ENCODE peak calls at places on chromosomes 1 and 21, in six cellular contexts. Q is astrocyte of the spinal cord, F is transverse colon, J is K562, P is AG09309, O is fibroblast of the aortic adventitia. H is an unnamed sample.

GRCh38 chr1:98256700-98257099 is 335.9 kb upstream of the DPYD start:
- DNase-seq in Q (no peak), F (no peak), J (no peak), P (no peak), O (no peak), H (no peak)

GRCh38 chr1:244276646-244277045 is 175.1 kb downstream of the ADSS2 start:
- DNase-seq in Q (peak; percentile 5), F (no peak), J (no peak), P (no peak), O (no peak), H (no peak)

GRCh38 chr1:28830814-28831213 is 18.8 kb downstream of the OPRD1 start:
- DNase-seq in Q (no peak), F (no peak), J (peak; percentile 28), P (no peak), O (no peak), H (no peak)

GRCh38 chr1:2585318-2586092 is 1.1 kb upstream of the PRXL2B start:
- DNase-seq in Q (peak; percentile 29), F (peak; percentile 86), J (peak; percentile 92), P (no peak), O (peak; percentile 23), H (peak; percentile 76)

GRCh38 chr1:50710099-50710498 is 250.0 kb downstream of the FAF1 start:
- DNase-seq in Q (no peak), F (peak; percentile 32), J (no peak), P (no peak), O (no peak), H (no peak)

GRCh38 chr1:229268505-229268904 is 2.4 kb upstream of the RAB4A start:
- DNase-seq in Q (no peak), F (no peak), J (no peak), P (no peak), O (peak; percentile 35), H (no peak)

GRCh38 chr21:37226356-37226920 is 40.7 kb downstream of the VPS26C start:
- DNase-seq in Q (no peak), F (no peak), J (no peak), P (no peak), O (no peak), H (no peak)

GRCh38 chr1:235336903-235337302 is 8.5 kb downstream of the GGPS1 start:
- DNase-seq in Q (no peak), F (no peak), J (no peak), P (no peak), O (no peak), H (no peak)

GRCh38 chr1:6497215-6497866 is 5.9 kb upstream of the PLEKHG5 start:
- DNase-seq in Q (no peak), F (peak; percentile 57), J (peak; percentile 46), P (no peak), O (peak; percentile 41), H (no peak)

GRCh38 chr1:37831809-37832208 is 23.8 kb upstream of the YRDC start:
- DNase-seq in Q (no peak), F (no peak), J (no peak), P (no peak), O (no peak), H (no peak)

DNA sequence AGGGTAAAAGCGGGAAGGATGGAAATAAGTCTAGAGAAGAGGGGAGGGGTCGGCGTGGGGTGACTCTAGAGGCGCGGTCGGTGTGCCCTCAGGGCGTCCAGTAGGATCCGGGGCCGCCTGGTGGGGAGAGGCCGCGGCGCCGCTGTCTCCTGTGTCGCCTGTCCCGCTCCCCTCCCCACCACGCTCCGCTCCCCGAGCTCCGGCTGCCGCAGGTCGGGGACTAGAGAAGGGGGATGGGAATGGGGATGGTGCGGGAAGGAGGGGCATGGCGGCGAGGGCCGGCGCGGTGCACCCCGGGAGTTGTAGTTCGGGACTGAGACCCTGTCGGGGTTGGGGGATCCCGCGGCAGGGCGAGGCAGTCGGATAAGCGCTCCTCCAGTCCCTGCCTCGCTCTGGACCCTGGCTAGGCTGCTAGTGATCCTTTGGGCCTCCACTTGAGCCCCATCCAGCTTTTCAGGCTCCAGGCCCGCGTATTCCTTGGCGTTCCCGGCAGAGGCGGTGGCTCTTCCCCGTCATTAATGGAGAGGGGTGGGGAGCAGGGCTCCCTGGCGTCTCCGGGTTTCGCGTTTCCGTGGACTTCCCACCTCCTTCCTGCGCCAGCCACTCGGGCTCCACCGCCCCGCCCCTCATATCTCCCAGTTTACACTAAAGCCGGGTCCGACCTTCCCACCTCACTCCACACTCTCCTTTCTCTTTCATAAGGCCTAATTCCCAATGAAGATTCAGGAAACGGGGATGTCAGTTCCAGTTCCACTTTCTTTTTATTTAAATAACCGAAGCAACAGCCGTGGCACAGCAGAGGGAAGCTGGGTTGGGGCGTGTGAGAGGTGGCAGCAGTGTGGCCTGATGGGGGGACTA is at the start of gene ENTREP3:
- DNase-seq in Q (peak; percentile 82), F (peak; percentile 89), J (peak; percentile 92), P (no peak), O (peak; percentile 82), H (peak; percentile 87)
- TF ChIP-seq CTCF in Q (no peak), F (no peak), J (peak; percentile 47), P (peak; percentile 10), O (no peak), H (no peak)

GRCh38 chr1:111789666-111790316 is 34.1 kb downstream of the DDX20 start:
- DNase-seq in Q (no peak), F (no peak), J (no peak), P (peak; percentile 88), O (peak; percentile 82), H (peak; percentile 36)
- TF ChIP-seq CTCF in Q (no peak), F (peak; percentile 18), J (no peak), P (no peak), O (no peak), H (no peak)

DNA sequence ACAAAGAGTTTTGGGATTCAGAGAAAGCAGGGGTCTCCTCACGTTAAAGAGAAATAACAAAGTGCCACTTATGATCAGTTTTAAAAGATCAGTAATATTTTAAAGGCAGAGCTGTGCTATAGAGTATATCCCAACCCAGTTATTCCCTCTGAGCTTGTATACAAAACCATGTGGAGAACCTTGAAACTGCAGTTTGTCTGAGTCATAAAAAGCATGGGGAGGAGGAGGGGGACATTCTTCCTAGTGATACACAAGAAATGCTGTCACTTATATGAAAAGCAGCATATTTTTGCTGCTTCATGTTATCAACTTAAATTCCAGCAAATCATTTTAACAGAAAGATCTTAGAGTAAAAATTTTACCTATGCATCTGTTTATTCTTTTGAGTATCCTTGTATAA is 244.5 kb downstream of the GPR52 start:
- DNase-seq in Q (peak; percentile 10), F (no peak), J (peak; percentile 10), P (no peak), O (peak; percentile 36), H (no peak)
- TF ChIP-seq CTCF in Q (no peak), F (no peak), J (no peak), P (peak; percentile 15), O (no peak), H (no peak)

DNA sequence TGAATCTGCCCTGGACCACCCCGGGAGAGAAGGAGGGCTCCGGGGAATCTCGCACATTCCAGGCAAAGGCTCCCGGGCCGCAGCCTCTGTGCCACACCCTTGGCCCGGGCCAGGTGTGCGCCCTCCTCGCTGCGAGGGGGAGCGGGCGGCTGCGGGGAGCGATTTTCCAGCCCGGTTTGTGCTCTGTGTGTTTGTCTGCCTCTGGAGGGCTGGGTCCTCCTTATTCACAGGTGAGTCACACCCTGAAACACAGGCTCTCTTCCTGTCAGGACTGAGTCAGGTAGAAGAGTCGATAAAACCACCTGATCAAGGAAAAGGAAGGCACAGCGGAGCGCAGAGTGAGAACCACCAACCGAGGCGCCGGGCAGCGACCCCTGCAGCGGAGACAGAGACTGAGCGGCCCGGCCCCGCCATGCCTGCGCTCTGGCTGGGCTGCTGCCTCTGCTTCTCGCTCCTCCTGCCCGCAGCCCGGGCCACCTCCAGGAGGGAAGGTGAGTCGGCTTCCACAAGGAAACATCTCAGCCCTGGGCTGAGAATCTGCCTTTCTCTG is at the start of gene LAMC2:
- DNase-seq in Q (peak; percentile 48), F (peak; percentile 77), J (no peak), P (no peak), O (no peak), H (peak; percentile 73)
- TF ChIP-seq CTCF in Q (peak; percentile 55), F (peak; percentile 33), J (no peak), P (no peak), O (no peak), H (no peak)

GRCh38 chr1:192488058-192488457 is 87.5 kb upstream of the RGS1 start:
- DNase-seq in Q (no peak), F (no peak), J (no peak), P (no peak), O (no peak), H (no peak)
- TF ChIP-seq CTCF in Q (no peak), F (peak; percentile 16), J (no peak), P (peak; percentile 20), O (peak; percentile 37), H (no peak)

DNA sequence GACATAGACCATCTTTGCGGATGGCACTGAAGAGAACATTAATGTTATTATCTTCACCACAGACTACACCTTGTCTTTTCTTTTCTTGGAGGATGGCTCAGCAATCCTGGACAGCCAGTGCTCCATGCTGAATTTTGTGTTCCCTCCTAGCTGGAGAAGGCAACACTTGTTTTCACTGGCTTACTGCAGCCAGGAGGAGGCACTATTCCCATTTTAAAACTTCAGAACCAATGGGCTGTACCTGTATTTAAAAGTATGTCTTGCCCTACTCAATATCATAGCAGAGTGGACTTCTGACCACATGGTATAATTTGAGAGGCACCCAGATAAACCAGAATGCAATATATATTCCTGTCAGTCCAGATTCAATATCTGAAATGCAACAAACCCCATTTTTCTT is 53.3 kb upstream of the POGK start:
- DNase-seq in Q (no peak), F (no peak), J (peak; percentile 23), P (no peak), O (no peak), H (no peak)
- TF ChIP-seq CTCF in Q (no peak), F (no peak), J (peak; percentile 24), P (no peak), O (no peak), H (no peak)

DNA sequence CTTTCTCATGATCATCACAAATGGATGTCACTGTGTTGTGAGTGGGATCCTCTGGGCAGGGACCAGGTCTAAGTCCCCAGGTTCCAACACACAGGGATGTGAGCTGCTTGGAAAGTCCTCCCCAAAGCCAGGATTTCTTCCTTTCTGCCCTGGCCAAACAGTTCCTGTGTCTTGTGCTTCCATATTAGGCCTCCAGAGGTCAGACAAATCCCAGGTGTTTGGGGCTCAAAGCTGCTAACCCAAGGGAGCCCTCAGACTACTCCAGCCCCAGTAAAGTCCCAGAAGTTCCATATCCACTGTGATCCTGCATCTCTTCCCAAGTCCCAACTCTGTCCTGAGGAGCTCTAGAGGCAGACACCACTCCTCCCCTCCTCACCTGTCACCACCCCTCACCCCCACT is 27.7 kb upstream of the MAGOH start:
- DNase-seq in Q (no peak), F (no peak), J (peak; percentile 23), P (no peak), O (no peak), H (no peak)
- TF ChIP-seq CTCF in Q (peak; percentile 34), F (peak; percentile 15), J (peak; percentile 55), P (no peak), O (peak; percentile 28), H (no peak)